ENCODE peak calls at places on chromosomes 16 and 17, in six cellular contexts. Z, T, S, D, Q and I are unnamed samples. For H3K4me1, the result is how much of the 10 kb centered on the place peaks cover.

GRCh38 chr17:64120159-64120558 is 9.8 kb downstream of the ERN1 start:
- DNase-seq in Z (no peak), T (no peak), Q (peak), D (no peak), S (no peak), I (no peak)

GRCh38 chr16:58638148-58639036 is 8.8 kb upstream of the CNOT1 start:
- DNase-seq in S (peak), Z (no peak), D (peak), Q (peak), T (peak), I (no peak)

GRCh38 chr16:1960665-1961630 is 1.6 kb downstream of the NDUFB10 start:
- DNase-seq in S (no peak), Z (no peak), D (no peak), Q (peak), T (peak), I (peak)

GRCh38 chr17:33140413-33141099 is 148.9 kb downstream of the SPACA3 start:
- DNase-seq in Z (no peak), T (no peak), S (no peak), D (no peak), Q (no peak), I (no peak)

GRCh38 chr17:5035356-5035755 is at the start of gene SLC52A1:
- DNase-seq in T (no peak), Q (no peak), D (no peak), S (peak), Z (no peak), I (no peak)

GRCh38 chr16:71648921-71649320 is 22.9 kb downstream of the MARVELD3 start:
- DNase-seq in Z (no peak), T (no peak), S (no peak), D (no peak), Q (peak), I (no peak)

GRCh38 chr17:82031885-82032627 is 578 bp downstream of the RAC3 start:
- DNase-seq in Q (no peak), Z (no peak), T (no peak), D (peak), S (no peak), I (no peak)

GRCh38 chr17:50056961-50057330 is 1.0 kb downstream of the ITGA3 start:
- DNase-seq in Q (no peak), Z (no peak), T (no peak), S (no peak), D (no peak), I (no peak)

GRCh38 chr16:69928856-69929400 is 22.2 kb upstream of the CLEC18A start:
- DNase-seq in T (no peak), Z (no peak), S (no peak), D (no peak), Q (no peak), I (no peak)

GRCh38 chr16:24844101-24845030 is 1.4 kb upstream of the SLC5A11 start:
- DNase-seq in S (no peak), Q (peak), D (peak), T (peak), Z (no peak), I (no peak)

GRCh38 chr16:19110537-19111391 is 3.0 kb upstream of the ITPRIPL2 start:
- DNase-seq in T (no peak), S (no peak), Z (no peak), Q (peak), D (no peak), I (no peak)
- H3K4me1 ChIP-seq in T (under half), S (under half), Z (under half), Q (half or more), D (under half), I (under half)

GRCh38 chr17:77863814-77864161 is 94.7 kb upstream of the TNRC6C start:
- DNase-seq in Z (no peak), D (peak), Q (peak), T (no peak), S (no peak), I (no peak)
- TF ChIP-seq ZNF274 in Z (no peak), D (no peak), Q (no peak), T (no peak), S (no peak), I (no peak)

DNA sequence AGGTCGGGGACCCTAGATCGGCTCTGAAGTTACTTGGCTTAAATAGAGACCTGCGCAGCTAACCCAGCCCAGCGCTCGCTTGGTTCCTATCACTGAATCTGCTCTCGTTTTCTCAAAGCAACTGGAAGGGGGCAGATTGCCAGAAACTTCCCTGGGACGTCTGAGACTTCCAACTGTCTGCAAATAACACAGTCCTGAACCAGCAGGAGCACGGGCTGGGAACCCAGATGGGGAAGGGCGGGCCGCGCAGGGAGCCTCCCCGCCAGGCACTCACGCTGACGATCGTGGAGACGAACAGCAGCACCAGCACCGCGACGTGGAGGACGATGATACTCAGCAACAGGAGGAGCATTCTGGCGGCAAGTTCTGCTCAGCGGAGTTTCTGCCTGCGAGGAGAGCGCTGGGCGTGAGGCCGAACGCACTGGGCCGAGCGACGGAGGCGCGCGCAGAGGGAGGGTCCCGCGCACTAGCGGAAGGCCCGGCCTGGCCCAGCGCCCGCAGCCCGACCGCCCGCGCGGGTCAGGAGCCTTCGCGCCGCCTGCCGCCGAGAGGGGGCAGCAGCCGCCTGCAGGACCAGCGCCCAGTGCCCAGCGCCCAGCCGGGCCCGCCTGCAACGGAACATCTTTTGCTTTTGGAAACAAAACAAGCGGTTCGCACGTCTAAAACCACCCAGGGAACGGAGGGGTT is 4.6 kb downstream of the PMP22 start:
- DNase-seq in S (peak), Z (no peak), D (peak), T (no peak), Q (peak), I (peak)
- H3K4me1 ChIP-seq in S (under half), Z (under half), D (under half), T (under half), Q (half or more), I (under half)

DNA sequence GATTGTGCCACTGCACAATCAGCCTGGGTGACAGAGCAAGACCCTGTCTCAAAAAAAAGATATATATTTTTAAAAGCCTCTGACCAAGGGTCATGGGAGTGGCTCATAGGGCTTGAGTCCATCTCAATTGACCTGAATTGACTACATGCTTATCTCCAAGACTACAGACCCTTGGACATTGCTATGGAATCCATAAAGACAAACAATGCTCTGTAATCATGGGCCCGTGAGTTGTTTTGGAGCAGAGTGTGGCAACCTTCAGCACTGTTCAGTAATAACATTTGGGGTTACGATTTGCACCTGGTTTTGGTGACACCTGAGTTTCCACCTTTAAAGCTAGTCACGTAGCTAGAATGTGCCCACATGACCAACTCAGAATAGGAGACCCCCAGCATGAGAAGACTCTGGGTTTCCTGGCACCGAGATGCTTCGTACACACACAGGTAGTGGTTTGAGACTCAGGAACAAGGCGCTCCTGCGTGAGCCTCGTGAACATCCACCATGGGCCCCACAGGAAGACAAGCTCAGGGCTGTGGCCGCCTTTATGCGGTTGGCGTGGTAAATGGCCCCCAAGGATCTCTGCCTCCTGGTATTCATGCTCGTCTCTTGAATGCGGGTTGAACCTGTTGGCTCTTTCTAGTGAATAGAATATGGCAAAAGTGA is 66.6 kb upstream of the RPH3AL start:
- DNase-seq in T (no peak), S (no peak), Q (peak), Z (no peak), D (no peak), I (no peak)
- TF ChIP-seq ZNF274 in T (no peak), S (no peak), Q (no peak), Z (no peak), D (no peak), I (no peak)

GRCh38 chr17:78146471-78146869 is 285 bp downstream of the C17orf99 start:
- DNase-seq in T (no peak), Z (no peak), S (no peak), D (peak), Q (no peak), I (no peak)
- H3K4me1 ChIP-seq in T (under half), Z (half or more), S (under half), D (half or more), Q (half or more), I (under half)

DNA sequence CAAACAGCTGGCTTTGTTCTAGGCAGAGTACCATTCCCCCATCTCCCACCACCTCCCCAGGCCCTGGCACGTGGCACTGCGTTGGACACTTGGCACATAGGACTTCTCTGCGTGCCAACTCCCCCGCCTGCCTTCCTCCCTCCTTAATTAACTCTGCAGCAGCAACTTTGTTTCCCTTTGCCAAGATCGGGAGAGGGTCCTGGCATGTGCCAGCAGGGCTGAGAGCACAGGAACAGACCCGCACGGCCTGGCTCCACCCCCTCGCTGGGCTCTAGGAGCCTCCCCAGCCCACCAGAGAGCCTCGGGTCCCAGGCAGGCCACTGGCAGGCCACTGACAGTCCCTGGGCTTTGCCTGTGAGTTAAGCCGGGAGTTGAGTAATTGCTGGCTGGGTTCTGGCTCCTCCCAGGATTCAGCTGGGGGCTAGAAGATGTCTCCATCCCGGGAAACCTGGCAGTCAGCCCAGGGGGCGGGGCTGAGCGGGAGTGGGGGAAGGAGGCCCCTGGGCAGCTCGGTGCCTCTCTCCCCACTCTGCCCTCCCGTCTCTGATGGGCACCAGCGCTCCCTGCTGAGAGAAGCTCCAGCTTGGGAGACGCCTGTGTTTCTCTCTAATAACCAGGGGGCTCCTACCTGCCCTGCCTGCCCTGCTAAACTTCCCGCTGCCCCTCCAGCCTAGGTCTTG is 224.0 kb upstream of the TNRC6C start:
- DNase-seq in D (peak), Z (no peak), Q (peak), T (no peak), S (no peak), I (no peak)
- TF ChIP-seq ZNF274 in D (no peak), Z (no peak), Q (no peak), T (no peak), S (no peak), I (no peak)